ENCODE peak calls at places on chromosome 12, in eight cellular contexts. P is SK-N-SH, V is A549, M is transverse colon, E is suprapubic skin, K is tibial nerve, Y is K562, Q is HepG2. F is an unnamed sample. For H3K4me1, the result is how much of the 10 kb centered on the place peaks cover.

GRCh38 chr12:94263011-94263786 is 114.8 kb downstream of the PLXNC1 start:
- DNase-seq in V (no peak), P (no peak), E (peak), Q (no peak), K (no peak), Y (no peak), M (peak), F (peak)

GRCh38 chr12:52156757-52157565 is 34.9 kb downstream of the KRT80 start:
- DNase-seq in Y (peak), P (peak), M (peak), K (peak), V (peak), Q (peak), E (peak), F (peak)

GRCh38 chr12:108461071-108461670 is 53.9 kb upstream of the FICD start:
- DNase-seq in Q (no peak), Y (no peak), V (no peak), E (no peak), M (no peak), K (no peak), P (no peak), F (no peak)

GRCh38 chr12:34398706-34399630 is 376.7 kb downstream of the ALG10 start:
- DNase-seq in E (peak), V (no peak), K (no peak), Q (no peak), P (peak), M (peak), Y (peak), F (peak)

GRCh38 chr12:55631056-55631455 is 5.6 kb upstream of the OR10P1 start:
- DNase-seq in Y (no peak), M (no peak), K (no peak), Q (no peak), V (no peak), E (no peak), P (no peak), F (no peak)

GRCh38 chr12:104998423-104999346 is 12.6 kb downstream of the NOPCHAP1 start:
- DNase-seq in V (no peak), Q (no peak), E (no peak), Y (no peak), K (no peak), M (peak), P (no peak), F (no peak)

GRCh38 chr12:56338643-56339422 is at the start of gene IL23A:
- DNase-seq in Q (no peak), P (no peak), M (peak), E (no peak), V (no peak), K (no peak), Y (no peak), F (no peak)

GRCh38 chr12:59559702-59560101 is 36.1 kb upstream of the SLC16A7 start:
- DNase-seq in V (no peak), P (no peak), K (no peak), M (no peak), Q (no peak), Y (no peak), E (no peak), F (no peak)

GRCh38 chr12:112381421-112381897 is 772 bp downstream of the HECTD4 start:
- DNase-seq in Y (no peak), K (no peak), P (no peak), E (peak), M (peak), Q (no peak), V (no peak), F (no peak)

GRCh38 chr12:56947633-56948535 is 9.5 kb downstream of the RDH16 start:
- DNase-seq in V (peak), Y (no peak), K (no peak), P (no peak), Q (peak), M (no peak), E (no peak), F (no peak)

GRCh38 chr12:58967551-58967950 is 47.2 kb upstream of the LRIG3 start:
- DNase-seq in Y (no peak), E (no peak), P (no peak), M (no peak), Q (no peak), K (no peak), V (no peak), F (no peak)

GRCh38 chr12:30622509-30622908 is 73.2 kb downstream of the IPO8 start:
- DNase-seq in K (no peak), P (no peak), V (peak), Y (no peak), M (no peak), Q (no peak), E (no peak), F (no peak)

GRCh38 chr12:62813031-62813829 is 121.7 kb downstream of the PPM1H start:
- DNase-seq in K (peak), P (peak), Y (peak), V (peak), E (no peak), M (peak), Q (no peak), F (peak)

GRCh38 chr12:110885152-110885840 is 35.1 kb downstream of the MYL2 start:
- DNase-seq in P (no peak), Y (no peak), Q (no peak), V (no peak), M (no peak), K (no peak), E (no peak), F (no peak)

GRCh38 chr12:27709932-27710591 is 570 bp upstream of the MRPS35 start:
- DNase-seq in P (no peak), V (peak), Q (peak), E (no peak), Y (no peak), M (peak), K (peak), F (no peak)

GRCh38 chr12:93336344-93336743 is 41.4 kb upstream of the NUDT4 start:
- DNase-seq in Q (peak), Y (no peak), E (no peak), V (no peak), P (no peak), M (no peak), K (no peak), F (no peak)

GRCh38 chr12:102958073-102958829 is 777 bp downstream of the ASCL1 start:
- DNase-seq in M (no peak), E (no peak), V (peak), K (no peak), Y (no peak), P (peak), Q (no peak), F (peak)

GRCh38 chr12:68233498-68233897 is 7.9 kb upstream of the IL26 start:
- DNase-seq in P (no peak), Q (no peak), V (no peak), Y (no peak), M (no peak), E (no peak), K (no peak), F (no peak)

GRCh38 chr12:65566776-65567175 is 257.5 kb upstream of the HMGA2 start:
- DNase-seq in Q (no peak), Y (no peak), K (no peak), M (no peak), P (no peak), E (no peak), V (no peak), F (no peak)

GRCh38 chr12:25269701-25270100 is 19.0 kb upstream of the KRAS start:
- DNase-seq in M (no peak), P (no peak), V (no peak), Y (no peak), E (no peak), K (no peak), Q (no peak), F (no peak)

GRCh38 chr12:10147714-10148403 is 17.9 kb upstream of the CLEC7A start:
- DNase-seq in M (no peak), P (no peak), K (no peak), Y (no peak), Q (no peak), V (no peak), E (no peak), F (no peak)

GRCh38 chr12:10154145-10154496 is 17.8 kb downstream of the OLR1 start:
- DNase-seq in E (no peak), P (peak), K (no peak), M (no peak), Y (no peak), V (no peak), Q (no peak), F (no peak)

GRCh38 chr12:10153271-10154144 is 18.4 kb downstream of the OLR1 start:
- DNase-seq in M (peak), Y (peak), E (peak), V (peak), Q (peak), P (peak), K (peak), F (peak)

DNA sequence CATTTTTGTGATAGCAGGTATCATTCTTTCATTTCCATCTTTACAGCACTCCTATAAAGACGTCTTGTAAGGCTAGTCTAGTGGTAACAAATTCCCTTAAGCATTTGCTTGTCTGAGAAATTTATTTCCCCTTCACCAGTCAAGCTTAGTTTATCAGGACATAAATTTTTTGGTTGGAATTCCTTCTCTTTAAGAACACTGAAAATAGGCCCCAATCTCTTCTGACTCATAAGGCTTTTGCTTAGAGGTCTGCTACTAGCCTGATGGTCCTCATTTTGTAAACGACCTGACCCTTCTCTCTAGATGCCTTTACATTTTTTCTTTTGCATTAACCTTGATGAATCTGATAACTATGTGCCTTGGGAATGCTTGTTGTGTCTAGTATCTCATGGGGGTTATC is 20.3 kb downstream of the OLR1 start:
- DNase-seq in M (no peak), K (no peak), E (no peak), P (no peak), V (no peak), Y (no peak), Q (no peak), F (no peak)
- TF ChIP-seq EP300 in M (no peak), K (no peak), E (no peak), P (no peak), V (no peak), Y (no peak), Q (no peak), F (no peak)

GRCh38 chr12:106091421-106091820 is 47.3 kb downstream of the NUAK1 start:
- DNase-seq in P (no peak), Q (no peak), V (no peak), K (no peak), E (no peak), M (no peak), Y (no peak), F (no peak)

GRCh38 chr12:106096376-106096775 is 42.4 kb downstream of the NUAK1 start:
- DNase-seq in Y (no peak), Q (no peak), K (peak), V (peak), P (no peak), E (peak), M (no peak), F (peak)

GRCh38 chr12:106090586-106091411 is 48.0 kb downstream of the NUAK1 start:
- DNase-seq in Y (no peak), P (no peak), M (no peak), V (no peak), Q (no peak), E (no peak), K (no peak), F (peak)

GRCh38 chr12:106094304-106094703 is 44.5 kb downstream of the NUAK1 start:
- DNase-seq in Q (peak), K (no peak), Y (no peak), E (no peak), M (no peak), V (peak), P (no peak), F (no peak)

GRCh38 chr12:106093246-106093645 is 45.5 kb downstream of the NUAK1 start:
- DNase-seq in Y (no peak), Q (no peak), K (no peak), P (no peak), M (no peak), V (no peak), E (no peak), F (no peak)
- H3K4me1 ChIP-seq in Y (under half), Q (half or more), K (under half), P (under half), M (under half), V (half or more), E (half or more), F (under half)

GRCh38 chr12:80979251-80979650 is 41.5 kb upstream of the LIN7A start:
- DNase-seq in Y (no peak), K (no peak), M (no peak), E (no peak), V (no peak), P (no peak), Q (no peak), F (no peak)
- H3K4me3 ChIP-seq in Y (no peak), K (no peak), M (no peak), E (no peak), V (no peak), P (no peak), Q (no peak), F (no peak)

GRCh38 chr12:82625523-82625922 is 61.2 kb upstream of the TMTC2 start:
- DNase-seq in E (no peak), V (no peak), Y (no peak), M (no peak), P (no peak), Q (no peak), K (no peak), F (no peak)

GRCh38 chr12:82627799-82628198 is 58.9 kb upstream of the TMTC2 start:
- DNase-seq in Y (no peak), Q (peak), P (peak), V (peak), E (no peak), K (no peak), M (no peak), F (no peak)
- TF ChIP-seq EP300 in Y (no peak), Q (no peak), P (no peak), V (no peak), E (no peak), K (no peak), M (no peak), F (no peak)

GRCh38 chr12:132630672-132631071 is 12.1 kb downstream of the P2RX2 start:
- DNase-seq in Y (no peak), K (no peak), E (no peak), M (no peak), Q (no peak), P (no peak), V (no peak), F (no peak)
- H3K4me1 ChIP-seq in Y (under half), K (under half), E (under half), M (under half), Q (under half), P (under half), V (under half), F (under half)

GRCh38 chr12:1595026-1595561 is 713 bp upstream of the FBXL14 start:
- DNase-seq in E (no peak), Q (no peak), V (no peak), Y (no peak), P (no peak), M (peak), K (peak), F (no peak)

GRCh38 chr12:1595690-1596347 is 1.4 kb upstream of the FBXL14 start:
- DNase-seq in K (no peak), E (no peak), P (no peak), Q (no peak), V (no peak), M (peak), Y (no peak), F (no peak)

GRCh38 chr12:1594045-1594294 is 411 bp downstream of the FBXL14 start:
- DNase-seq in P (peak), Y (no peak), Q (no peak), M (peak), V (peak), K (no peak), E (no peak), F (peak)

GRCh38 chr12:1593232-1594044 is 943 bp downstream of the FBXL14 start:
- DNase-seq in Q (no peak), V (peak), Y (no peak), M (peak), E (peak), K (no peak), P (peak), F (peak)

DNA sequence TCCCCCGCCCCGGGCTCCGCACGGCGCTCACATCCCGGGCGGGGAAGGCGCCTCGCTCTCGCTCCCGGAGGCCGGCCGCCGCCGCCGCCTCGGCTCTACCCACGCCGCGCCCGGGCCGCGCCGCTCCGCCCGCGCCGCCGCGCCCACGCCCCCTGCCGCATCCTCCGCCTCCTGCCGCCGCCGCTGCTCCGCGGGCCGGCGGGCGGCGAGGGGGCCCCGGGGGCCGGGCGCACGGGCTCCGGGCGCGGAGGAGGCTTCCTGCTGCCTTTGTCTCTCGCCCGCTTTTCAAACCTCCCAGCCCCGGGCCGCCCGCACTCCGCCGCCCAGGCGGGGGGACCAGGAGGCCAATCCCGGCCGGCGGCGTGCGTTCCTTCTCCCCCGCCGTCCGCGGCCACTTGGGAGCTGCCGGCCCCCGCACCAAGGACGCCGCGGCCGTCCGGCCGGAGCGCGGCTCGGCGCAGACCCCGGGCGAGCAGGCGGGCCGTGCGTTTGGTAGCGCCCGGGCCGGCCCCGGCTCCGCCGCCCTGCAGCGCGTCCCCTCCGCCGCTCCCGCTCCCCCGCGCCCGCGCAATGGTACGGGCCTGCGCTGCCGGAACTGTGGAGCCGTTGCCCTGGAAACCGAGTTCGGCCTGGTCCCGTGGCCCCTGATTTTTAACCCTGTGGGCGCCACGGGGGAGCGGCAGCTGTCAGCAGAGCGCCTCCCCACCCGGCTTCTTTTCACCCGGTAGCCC is at the start of gene FBXL14:
- DNase-seq in M (peak), E (peak), Q (peak), K (peak), P (peak), Y (peak), V (peak), F (peak)
- H3K4me3 ChIP-seq in M (peak), E (peak), Q (peak), K (peak), P (peak), Y (peak), V (peak), F (peak)

F was measured in ovary.